ENCODE peak calls at places on chromosome 2, in five cellular contexts. N, I, K, P and V are unnamed samples.

GRCh38 chr2:43018179-43019024 is 208.0 kb downstream of the ZFP36L2 start:
- DNase-seq in I (no peak), K (no peak), N (peak; percentile 99), P (peak; percentile 95), V (no peak)

GRCh38 chr2:134124047-134124753 is 129.7 kb upstream of the MGAT5 start:
- DNase-seq in N (no peak), P (no peak), I (no peak), K (no peak), V (no peak)

GRCh38 chr2:213306320-213306942 is 22.2 kb downstream of the SPAG16 start:
- DNase-seq in P (peak; percentile 43), I (no peak), N (no peak), K (no peak), V (no peak)

GRCh38 chr2:118913805-118914645 is 28.0 kb upstream of the MARCO start:
- DNase-seq in P (no peak), K (no peak), N (no peak), I (no peak), V (no peak)

GRCh38 chr2:123036300-123036699 is 988.8 kb upstream of the CNTNAP5 start:
- DNase-seq in K (no peak), N (no peak), P (no peak), I (no peak), V (no peak)

GRCh38 chr2:141534671-141535359 is 596.0 kb downstream of the LRP1B start:
- DNase-seq in K (no peak), N (no peak), I (peak; percentile 16), P (no peak), V (no peak)

GRCh38 chr2:128268611-128269357 is 49.9 kb downstream of the HS6ST1 start:
- DNase-seq in N (peak; percentile 71), I (no peak), P (no peak), K (no peak), V (no peak)

GRCh38 chr2:47097563-47097962 is 57.5 kb downstream of the STPG4 start:
- DNase-seq in K (no peak), I (no peak), N (peak; percentile 25), P (no peak), V (no peak)

GRCh38 chr2:17538844-17539554 is 1.5 kb upstream of the VSNL1 start:
- DNase-seq in K (no peak), P (no peak), N (no peak), I (no peak), V (no peak)

GRCh38 chr2:64453710-64454315 is at the start of gene LGALSL:
- DNase-seq in N (no peak), P (peak; percentile 27), I (no peak), K (no peak), V (no peak)

GRCh38 chr2:7022956-7023467 is 105.8 kb downstream of the RNF144A start:
- DNase-seq in P (no peak), N (no peak), K (no peak), I (no peak), V (no peak)

GRCh38 chr2:98454073-98454472 is 9.4 kb downstream of the INPP4A start:
- DNase-seq in P (no peak), N (peak; percentile 42), K (no peak), I (no peak), V (no peak)

GRCh38 chr2:98452396-98453027 is 7.9 kb downstream of the INPP4A start:
- DNase-seq in N (no peak), K (no peak), I (no peak), P (no peak), V (no peak)

GRCh38 chr2:98453531-98453930 is 8.9 kb downstream of the INPP4A start:
- DNase-seq in N (peak; percentile 69), P (no peak), I (no peak), K (no peak), V (no peak)

GRCh38 chr2:98455494-98455976 is 10.9 kb downstream of the INPP4A start:
- DNase-seq in K (no peak), P (no peak), N (peak; percentile 76), I (no peak), V (peak; percentile 45)

DNA sequence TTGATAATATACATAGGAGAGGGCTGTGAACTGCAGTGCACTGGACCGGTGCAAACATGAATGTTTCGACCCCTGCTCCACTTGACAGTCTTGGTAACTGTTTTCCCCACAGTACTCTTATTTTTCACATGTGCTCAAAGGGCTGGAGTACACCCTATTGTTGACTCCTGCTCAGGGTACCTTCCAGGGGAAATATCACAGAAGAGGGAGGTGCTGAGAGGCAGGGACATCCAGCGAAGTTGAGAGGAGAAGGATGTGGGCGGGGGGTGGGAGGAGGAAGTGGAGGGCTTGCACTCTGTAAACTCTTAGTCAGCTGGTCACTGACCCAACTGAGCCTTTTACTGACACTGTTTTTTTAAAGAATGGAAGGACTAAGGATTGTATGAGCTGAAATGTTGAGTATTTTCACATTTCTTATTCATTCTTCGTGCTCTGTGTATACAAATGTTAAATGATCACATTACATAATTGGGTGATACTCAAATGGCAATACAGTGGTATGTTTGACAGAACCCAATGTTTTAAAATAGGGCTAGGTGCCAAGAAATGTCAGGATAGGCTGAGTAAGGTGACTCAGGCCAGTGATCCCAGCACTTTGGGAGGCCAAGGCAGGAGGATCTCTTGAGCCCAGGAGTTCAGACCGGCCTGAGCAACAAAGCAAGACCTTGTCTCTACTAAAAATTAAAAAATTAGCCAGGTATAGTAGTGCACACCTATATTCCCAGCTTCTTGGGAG is 10.0 kb downstream of the INPP4A start:
- DNase-seq in K (no peak), N (peak; percentile 64), I (peak; percentile 48), P (no peak), V (no peak)
- H3K4me1 ChIP-seq in K (peaks cover 98% of the 10 kb centered on the region), N (peaks cover 57% of the 10 kb centered on the region), I (peaks cover 52% of the 10 kb centered on the region), P (peaks cover 4% of the 10 kb centered on the region), V (peaks cover 98% of the 10 kb centered on the region)

DNA sequence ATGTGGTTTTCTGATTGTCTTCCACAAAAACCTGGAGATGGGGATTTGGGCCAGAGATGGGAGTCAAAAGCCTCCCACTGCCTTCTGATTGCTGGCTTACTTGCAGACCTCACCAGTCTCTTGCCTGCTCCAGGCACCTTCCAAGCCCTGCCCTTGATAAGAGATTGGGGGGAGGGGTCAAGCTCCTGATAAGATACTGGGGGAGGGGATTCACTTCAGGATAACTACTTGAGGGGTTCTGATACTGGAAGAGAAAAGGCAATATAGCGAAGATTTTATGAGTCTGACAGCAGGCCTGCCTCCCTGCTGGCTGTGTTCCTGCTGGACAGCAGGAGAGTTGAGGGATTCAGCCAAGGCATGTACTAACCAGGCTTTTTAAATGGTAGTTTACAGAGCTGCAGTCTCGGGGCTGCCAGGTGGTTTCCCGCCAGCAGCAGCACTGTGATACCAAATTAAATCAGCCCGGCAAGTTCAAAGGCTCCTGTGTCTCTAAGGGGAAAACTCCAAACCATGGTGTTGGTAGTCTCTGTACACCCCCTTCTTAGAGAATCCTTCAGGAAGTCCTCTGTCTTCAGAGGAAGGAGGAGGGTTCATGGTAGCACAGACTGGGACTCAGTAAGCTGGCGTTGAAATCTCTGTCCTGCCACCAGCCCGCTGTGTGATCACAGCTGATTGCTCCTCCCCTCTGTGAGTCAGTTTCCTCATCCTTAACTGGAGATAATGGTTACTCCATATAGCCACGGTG is 58.3 kb downstream of the FBXO36 start:
- DNase-seq in N (no peak), I (no peak), K (no peak), P (peak; percentile 12), V (peak; percentile 31)
- H3K27ac ChIP-seq in N (peak overlapping the region; percentile 53), I (no peak overlapping the region), K (no peak overlapping the region), P (no peak overlapping the region), V (no peak overlapping the region)

GRCh38 chr2:236081171-236081570 is 87.0 kb downstream of the GBX2 start:
- DNase-seq in N (no peak), K (no peak), P (no peak), I (no peak), V (no peak)

GRCh38 chr2:236085211-236085610 is 83.0 kb downstream of the GBX2 start:
- DNase-seq in P (no peak), K (no peak), I (no peak), N (no peak), V (no peak)

GRCh38 chr2:236085647-236086046 is 82.5 kb downstream of the GBX2 start:
- DNase-seq in K (no peak), N (no peak), P (no peak), I (no peak), V (no peak)

GRCh38 chr2:236086403-236086970 is 81.7 kb downstream of the GBX2 start:
- DNase-seq in K (no peak), I (no peak), N (no peak), P (no peak), V (no peak)

GRCh38 chr2:236083934-236084333 is 84.3 kb downstream of the GBX2 start:
- DNase-seq in P (no peak), K (no peak), N (no peak), I (no peak), V (no peak)
- H3K9me3 ChIP-seq in P (no peaks in the 10 kb centered on the region), K (no peaks in the 10 kb centered on the region), N (no peaks in the 10 kb centered on the region), I (no peaks in the 10 kb centered on the region), V (no peaks in the 10 kb centered on the region)

DNA sequence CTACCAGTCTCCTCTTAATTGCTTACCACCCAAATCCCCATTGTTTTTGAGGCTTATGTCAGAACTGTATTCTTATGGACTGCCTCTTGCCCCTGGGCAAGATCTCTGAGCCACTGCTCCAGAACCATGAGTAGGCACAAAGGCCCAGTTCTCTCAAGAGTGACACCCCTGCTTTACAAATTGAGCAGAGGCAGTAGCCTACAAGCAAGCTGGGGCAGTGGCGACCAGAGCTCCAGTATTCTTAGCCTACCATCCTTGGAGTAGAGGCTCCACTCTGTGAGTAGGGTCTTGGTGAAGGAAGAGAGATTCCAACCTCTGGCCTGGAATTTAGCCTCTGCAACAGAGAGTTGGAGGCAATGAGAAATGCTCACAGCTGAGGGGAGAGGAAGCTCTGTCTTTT is 36.5 kb downstream of the WDR75 start:
- DNase-seq in N (no peak), P (no peak), K (no peak), I (no peak), V (no peak)
- H3K4me1 ChIP-seq in N (no peaks in the 10 kb centered on the region), P (no peaks in the 10 kb centered on the region), K (no peaks in the 10 kb centered on the region), I (no peaks in the 10 kb centered on the region), V (no peaks in the 10 kb centered on the region)

DNA sequence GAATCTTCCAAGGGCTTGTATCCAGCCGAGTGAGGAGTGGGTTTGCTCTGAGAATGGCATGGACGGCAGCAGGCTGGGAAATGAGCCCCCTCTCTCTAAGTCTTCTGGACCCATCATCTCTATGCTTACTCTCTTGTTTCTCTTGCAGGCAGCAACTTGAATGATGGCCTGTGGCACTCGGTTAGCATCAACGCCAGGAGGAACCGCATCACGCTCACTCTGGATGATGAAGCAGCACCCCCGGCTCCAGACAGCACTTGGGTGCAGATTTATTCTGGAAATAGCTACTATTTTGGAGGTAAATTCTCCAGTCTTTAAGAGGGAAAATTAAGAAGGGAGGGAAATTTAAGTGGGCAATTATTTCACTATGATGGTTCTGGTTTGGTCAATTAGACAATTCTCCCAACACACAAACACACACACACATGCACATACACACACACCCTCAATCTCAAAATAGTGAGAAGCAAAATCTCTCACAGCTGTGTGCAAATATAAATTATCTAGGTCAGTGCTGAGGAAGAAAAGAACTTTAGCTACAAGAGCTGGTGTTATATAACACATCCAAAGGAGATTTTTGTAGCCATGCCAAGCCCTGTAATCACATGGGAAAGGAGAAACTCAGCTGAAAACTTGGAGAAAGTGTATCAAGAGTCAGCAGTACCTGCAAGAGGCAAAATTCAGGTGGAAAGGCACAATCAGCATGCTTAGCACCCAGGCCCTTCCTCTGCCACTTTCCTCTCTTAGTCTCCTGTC is 499.2 kb downstream of the CNTNAP5 start:
- DNase-seq in K (no peak), N (no peak), I (no peak), P (peak; percentile 14), V (no peak)
- H3K27ac ChIP-seq in K (no peak overlapping the region), N (no peak overlapping the region), I (no peak overlapping the region), P (no peak overlapping the region), V (no peak overlapping the region)

GRCh38 chr2:45543257-45543656 is 67.8 kb downstream of the SRBD1 start:
- DNase-seq in P (no peak), N (no peak), I (no peak), K (no peak), V (no peak)
- H3K9me3 ChIP-seq in P (peaks cover 13% of the 10 kb centered on the region), N (no peaks in the 10 kb centered on the region), I (peaks cover 35% of the 10 kb centered on the region), K (peaks cover 5% of the 10 kb centered on the region), V (no peaks in the 10 kb centered on the region)